ENCODE peak calls at places on chromosomes 4 and X, in six cellular contexts. V is IMR-90, X is Peyer's patch, G is transverse colon, R is stomach, Q is suprapubic skin. O is an unnamed sample.

GRCh38 chrX:11427082-11428033 is 134.1 kb downstream of the AMELX start:
- DNase-seq in V (no peak), X (peak; percentile 63), G (peak; percentile 50), R (peak; percentile 43), Q (peak; percentile 75), O (no peak)

GRCh38 chr4:110533940-110534339 is 58.0 kb downstream of the ENPEP start:
- DNase-seq in V (peak; percentile 98), X (no peak), G (no peak), R (no peak), Q (no peak), O (no peak)

GRCh38 chr4:21915761-21916160 is 32.8 kb downstream of the KCNIP4 start:
- DNase-seq in V (no peak), X (no peak), G (no peak), R (no peak), Q (no peak), O (no peak)

GRCh38 chr4:103996059-103996458 is 276.3 kb upstream of the TACR3 start:
- DNase-seq in V (no peak), X (no peak), G (no peak), R (no peak), Q (no peak), O (no peak)

GRCh38 chrX:37578045-37578444 is 6.6 kb downstream of the LANCL3 start:
- DNase-seq in V (no peak), X (no peak), G (no peak), R (no peak), Q (no peak), O (no peak)

GRCh38 chr4:73021634-73022033 is 47.9 kb downstream of the COX18 start:
- DNase-seq in V (peak; percentile 31), X (no peak), G (no peak), R (no peak), Q (no peak), O (no peak)

GRCh38 chr4:76084542-76084941 is 10.0 kb downstream of the ART3 start:
- DNase-seq in V (no peak), X (no peak), G (no peak), R (no peak), Q (no peak), O (no peak)

GRCh38 chr4:16439003-16439402 is 212.7 kb upstream of the TAPT1 start:
- DNase-seq in V (peak; percentile 43), X (no peak), G (no peak), R (no peak), Q (no peak), O (no peak)

GRCh38 chr4:177855543-177856197 is 413.4 kb upstream of the AGA start:
- DNase-seq in V (no peak), X (no peak), G (no peak), R (no peak), Q (no peak), O (no peak)

GRCh38 chr4:123399638-123400358 is 3.2 kb downstream of the SPRY1 start:
- DNase-seq in V (no peak), X (no peak), G (no peak), R (no peak), Q (no peak), O (no peak)

GRCh38 chr4:3318561-3319021 is 25.8 kb downstream of the RGS12 start:
- DNase-seq in V (no peak), X (no peak), G (no peak), R (peak; percentile 16), Q (peak; percentile 56), O (no peak)

DNA sequence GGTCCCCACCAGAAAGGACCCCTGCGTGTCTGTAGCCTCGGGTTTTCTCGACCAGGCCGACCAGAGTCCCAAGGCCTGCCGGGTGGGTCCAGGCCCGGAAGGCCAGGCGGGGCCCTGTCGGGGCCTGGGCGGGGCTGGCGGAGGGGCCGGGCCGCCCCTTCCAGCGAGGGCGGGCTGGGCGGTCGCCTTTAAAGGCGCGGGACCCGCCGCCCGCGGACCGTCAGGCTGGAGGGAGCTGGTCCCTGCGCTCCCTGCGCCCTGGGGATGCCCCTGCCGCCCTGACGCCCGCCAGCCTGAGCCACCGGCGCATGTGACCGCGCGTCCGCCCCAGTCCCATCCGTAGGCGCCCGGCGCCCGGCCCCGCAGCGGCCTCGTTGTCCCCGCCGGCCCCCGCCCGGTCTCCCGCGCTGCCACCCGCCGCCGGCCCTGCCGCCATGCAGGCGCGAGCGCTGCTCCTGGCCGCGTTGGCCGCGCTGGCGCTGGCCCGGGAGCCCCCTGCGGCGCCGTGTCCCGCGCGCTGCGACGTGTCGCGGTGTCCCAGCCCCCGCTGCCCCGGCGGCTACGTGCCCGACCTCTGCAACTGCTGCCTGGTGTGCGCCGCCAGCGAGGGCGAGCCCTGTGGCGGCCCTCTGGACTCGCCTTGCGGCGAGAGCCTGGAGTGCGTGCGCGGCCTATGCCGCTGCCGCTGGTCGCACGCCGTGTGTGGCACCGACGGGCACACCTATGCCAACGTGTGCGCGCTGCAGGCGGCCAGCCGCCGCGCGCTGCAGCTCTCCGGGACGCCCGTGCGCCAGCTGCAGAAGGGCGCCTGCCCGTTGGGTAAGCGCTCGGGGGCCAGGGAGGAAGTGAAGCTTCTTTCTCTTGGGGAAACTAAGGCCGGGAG is at the start of gene HTRA3:
- DNase-seq in V (peak; percentile 31), X (peak; percentile 54), G (peak; percentile 35), R (peak; percentile 28), Q (no peak), O (no peak)
- TF ChIP-seq POLR2A in V (peak; percentile 65), X (no peak), G (no peak), R (no peak), Q (peak; percentile 92), O (no peak)

DNA sequence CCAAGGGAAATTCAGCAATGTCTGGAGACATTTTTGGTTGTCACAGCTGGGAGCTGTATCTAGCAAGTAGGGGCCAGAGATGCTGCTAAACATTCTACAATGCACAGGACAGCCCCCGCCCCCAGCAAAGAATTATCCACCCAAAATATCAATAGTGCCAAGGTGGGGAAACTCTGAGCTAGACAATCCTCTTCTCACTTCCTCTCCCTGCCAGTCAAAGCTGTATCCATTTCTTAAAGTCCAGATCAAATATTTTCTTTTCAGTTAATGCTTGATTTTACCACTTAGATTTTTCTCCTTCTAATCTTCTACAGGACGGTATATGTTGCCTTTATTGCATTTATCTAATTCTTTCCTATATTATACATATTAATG is 129.0 kb upstream of the TRIM2 start:
- DNase-seq in V (no peak), X (no peak), G (no peak), R (no peak), Q (no peak), O (no peak)
- H3K4me1 ChIP-seq in V (no peaks in the 10 kb centered on the region), X (no peaks in the 10 kb centered on the region), G (no peaks in the 10 kb centered on the region), R (no peaks in the 10 kb centered on the region), Q (no peaks in the 10 kb centered on the region), O (no peaks in the 10 kb centered on the region)

GRCh38 chrX:149908308-149908707 is 21.1 kb upstream of the HSFX4 start:
- DNase-seq in V (no peak), X (no peak), G (no peak), R (no peak), Q (no peak), O (no peak)

GRCh38 chrX:149898554-149898953 is 17.6 kb downstream of the MAGEA8 start:
- DNase-seq in V (no peak), X (no peak), G (no peak), R (no peak), Q (no peak), O (no peak)

GRCh38 chrX:149909324-149910177 is 19.8 kb upstream of the HSFX4 start:
- DNase-seq in V (no peak), X (no peak), G (no peak), R (no peak), Q (no peak), O (no peak)

GRCh38 chrX:149908727-149909126 is 20.6 kb upstream of the HSFX4 start:
- DNase-seq in V (no peak), X (no peak), G (no peak), R (no peak), Q (no peak), O (no peak)

DNA sequence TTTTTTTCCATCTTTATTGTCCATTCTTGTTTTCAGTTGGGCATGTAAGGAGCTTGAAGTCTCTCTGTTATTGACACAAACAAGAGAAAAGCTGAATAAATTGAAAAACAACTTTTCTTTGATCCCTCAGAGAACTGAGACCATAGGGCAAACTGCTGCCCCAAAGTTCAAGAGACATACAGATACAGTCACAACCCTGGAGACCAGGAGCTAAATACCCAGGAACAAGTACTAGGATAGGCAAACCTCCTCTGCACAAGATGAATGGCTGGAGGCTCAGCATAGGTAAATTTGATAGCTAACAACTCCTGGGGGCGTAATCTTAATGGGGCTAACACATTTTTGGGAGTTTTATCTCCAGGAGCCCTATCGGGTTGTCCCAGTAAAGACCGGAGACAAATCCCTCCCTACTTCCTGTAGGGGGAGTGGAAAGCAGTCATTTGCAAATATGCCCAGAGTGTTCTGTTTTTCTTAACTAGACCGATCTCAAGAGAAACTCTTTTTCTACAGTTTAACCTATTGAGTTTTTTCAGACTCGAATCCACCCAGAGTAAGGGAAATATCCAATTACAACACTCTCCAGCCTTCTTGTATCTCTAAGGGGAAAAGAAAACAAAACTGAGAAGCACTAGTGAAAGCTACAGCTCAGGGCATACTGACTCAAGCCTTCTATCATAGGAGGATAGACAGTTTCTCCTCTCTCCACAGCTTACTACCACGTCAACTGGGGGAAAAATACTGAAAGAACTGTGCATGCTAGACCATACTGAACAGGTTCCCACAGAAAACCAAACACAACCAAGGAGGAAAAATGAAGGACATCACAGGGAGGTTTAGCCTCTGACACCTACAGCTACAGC is 23.1 kb downstream of the MAGEA8 start:
- DNase-seq in V (peak; percentile 6), X (no peak), G (no peak), R (no peak), Q (no peak), O (no peak)
- H3K4me3 ChIP-seq in V (peak overlapping the region; percentile 35), X (no peak overlapping the region), G (no peak overlapping the region), R (peak overlapping the region; percentile 7), Q (no peak overlapping the region), O (no peak overlapping the region)

GRCh38 chrX:131923614-131924250 is 99.4 kb upstream of the STK26 start:
- DNase-seq in V (no peak), X (no peak), G (no peak), R (no peak), Q (no peak), O (no peak)
- TF ChIP-seq POLR2A in V (no peak), X (no peak), G (no peak), R (no peak), Q (no peak), O (no peak)

GRCh38 chrX:46935295-46935694 is 23.1 kb downstream of the JADE3 start:
- DNase-seq in V (no peak), X (no peak), G (no peak), R (no peak), Q (no peak), O (no peak)

GRCh38 chrX:46941341-46941740 is 29.1 kb downstream of the JADE3 start:
- DNase-seq in V (no peak), X (no peak), G (no peak), R (no peak), Q (no peak), O (no peak)

GRCh38 chrX:46938589-46938988 is 26.4 kb downstream of the JADE3 start:
- DNase-seq in V (no peak), X (no peak), G (no peak), R (no peak), Q (no peak), O (no peak)
- H3K4me1 ChIP-seq in V (no peaks in the 10 kb centered on the region), X (no peaks in the 10 kb centered on the region), G (no peaks in the 10 kb centered on the region), R (no peaks in the 10 kb centered on the region), Q (no peaks in the 10 kb centered on the region), O (no peaks in the 10 kb centered on the region)

DNA sequence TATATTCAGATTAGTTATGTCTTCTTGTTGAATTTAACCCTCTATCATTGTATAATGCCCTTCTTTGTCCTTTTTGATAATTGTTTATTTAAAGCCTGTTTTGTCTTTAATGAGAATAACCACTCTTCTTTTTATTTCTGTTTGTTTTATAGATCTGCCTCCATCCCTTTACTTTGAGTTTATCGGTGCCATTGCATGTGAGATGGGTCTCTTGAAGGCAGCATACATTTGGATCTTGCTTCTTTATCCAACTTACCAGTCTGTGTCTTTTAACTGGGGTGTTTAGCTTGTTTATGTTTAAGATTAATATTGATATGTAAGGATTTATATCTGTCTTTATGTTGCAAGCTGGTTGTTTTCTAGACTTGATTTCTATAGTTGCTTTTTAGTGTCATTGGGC is 115.8 kb downstream of the RTL3 start:
- DNase-seq in V (no peak), X (no peak), G (no peak), R (no peak), Q (no peak), O (no peak)
- H3K4me3 ChIP-seq in V (no peak overlapping the region), X (no peak overlapping the region), G (no peak overlapping the region), R (no peak overlapping the region), Q (no peak overlapping the region), O (no peak overlapping the region)